ENCODE peak calls at places on chromosomes 2 and 18, in ten cellular contexts. One of them, this sample, is unnamed.

GRCh38 chr18:10291568-10291981 is 162.9 kb upstream of the APCDD1 start:
- DNase-seq in body of pancreas: peak; percentile 28
- DNase-seq in GM23248: peak; percentile 83
- DNase-seq in PC-3: no peak
- DNase-seq in GM23338: no peak
- DNase-seq in cardiac muscle cell: no peak
- DNase-seq in K562: no peak
- DNase-seq in OCI-LY7: no peak
- DNase-seq in upper lobe of right lung: no peak
- DNase-seq in fibroblast of lung: no peak
- DNase-seq in this sample: peak; percentile 29

GRCh38 chr2:237505188-237505939 is 18.3 kb downstream of the MLPH start:
- DNase-seq in body of pancreas: no peak
- DNase-seq in GM23248: no peak
- DNase-seq in PC-3: no peak
- DNase-seq in GM23338: no peak
- DNase-seq in cardiac muscle cell: no peak
- DNase-seq in K562: no peak
- DNase-seq in OCI-LY7: no peak
- DNase-seq in upper lobe of right lung: peak; percentile 52
- DNase-seq in fibroblast of lung: no peak
- DNase-seq in this sample: no peak

GRCh38 chr2:196537311-196537710 is 102.2 kb upstream of the CCDC150 start:
- DNase-seq in body of pancreas: no peak
- DNase-seq in GM23248: no peak
- DNase-seq in PC-3: no peak
- DNase-seq in GM23338: no peak
- DNase-seq in cardiac muscle cell: no peak
- DNase-seq in K562: no peak
- DNase-seq in OCI-LY7: no peak
- DNase-seq in upper lobe of right lung: no peak
- DNase-seq in fibroblast of lung: no peak
- DNase-seq in this sample: no peak

GRCh38 chr2:166239548-166239947 is 111.7 kb upstream of the SCN1A start:
- DNase-seq in body of pancreas: no peak
- DNase-seq in GM23248: peak; percentile 95
- DNase-seq in PC-3: peak; percentile 99
- DNase-seq in GM23338: no peak
- DNase-seq in cardiac muscle cell: peak; percentile 73
- DNase-seq in K562: no peak
- DNase-seq in OCI-LY7: no peak
- DNase-seq in upper lobe of right lung: no peak
- DNase-seq in fibroblast of lung: peak; percentile 96
- DNase-seq in this sample: peak; percentile 76

GRCh38 chr18:48821251-48821590 is 129.5 kb downstream of the SMAD7 start:
- DNase-seq in body of pancreas: no peak
- DNase-seq in GM23248: no peak
- DNase-seq in PC-3: no peak
- DNase-seq in GM23338: no peak
- DNase-seq in cardiac muscle cell: no peak
- DNase-seq in K562: no peak
- DNase-seq in OCI-LY7: no peak
- DNase-seq in upper lobe of right lung: no peak
- DNase-seq in fibroblast of lung: no peak
- DNase-seq in this sample: no peak

GRCh38 chr18:62523631-62524442 is 1.0 kb downstream of the ZCCHC2 start:
- DNase-seq in body of pancreas: peak; percentile 67
- DNase-seq in GM23248: peak; percentile 81
- DNase-seq in PC-3: peak; percentile 30
- DNase-seq in GM23338: peak; percentile 70
- DNase-seq in cardiac muscle cell: peak; percentile 59
- DNase-seq in K562: peak; percentile 12
- DNase-seq in OCI-LY7: peak; percentile 54
- DNase-seq in upper lobe of right lung: peak; percentile 81
- DNase-seq in fibroblast of lung: peak; percentile 70
- DNase-seq in this sample: peak; percentile 70

GRCh38 chr2:112138143-112139032 is at the start of gene FBLN7:
- DNase-seq in body of pancreas: no peak
- DNase-seq in GM23248: peak; percentile 62
- DNase-seq in PC-3: no peak
- DNase-seq in GM23338: peak; percentile 68
- DNase-seq in cardiac muscle cell: peak; percentile 29
- DNase-seq in K562: no peak
- DNase-seq in OCI-LY7: no peak
- DNase-seq in upper lobe of right lung: peak; percentile 57
- DNase-seq in fibroblast of lung: peak; percentile 11
- DNase-seq in this sample: no peak

GRCh38 chr2:196500686-196501431 is 138.7 kb upstream of the CCDC150 start:
- DNase-seq in body of pancreas: no peak
- DNase-seq in GM23248: peak; percentile 68
- DNase-seq in PC-3: peak; percentile 38
- DNase-seq in GM23338: peak; percentile 4
- DNase-seq in cardiac muscle cell: no peak
- DNase-seq in K562: no peak
- DNase-seq in OCI-LY7: no peak
- DNase-seq in upper lobe of right lung: no peak
- DNase-seq in fibroblast of lung: peak; percentile 61
- DNase-seq in this sample: peak; percentile 10

GRCh38 chr18:72847134-72847533 is 20.7 kb downstream of the NETO1 start:
- DNase-seq in body of pancreas: no peak
- DNase-seq in GM23248: no peak
- DNase-seq in PC-3: peak; percentile 58
- DNase-seq in GM23338: peak; percentile 4
- DNase-seq in cardiac muscle cell: no peak
- DNase-seq in K562: no peak
- DNase-seq in OCI-LY7: no peak
- DNase-seq in upper lobe of right lung: no peak
- DNase-seq in fibroblast of lung: peak; percentile 40
- DNase-seq in this sample: no peak

GRCh38 chr18:72843743-72844142 is 24.0 kb downstream of the NETO1 start:
- DNase-seq in body of pancreas: no peak
- DNase-seq in GM23248: no peak
- DNase-seq in PC-3: no peak
- DNase-seq in GM23338: no peak
- DNase-seq in cardiac muscle cell: no peak
- DNase-seq in K562: no peak
- DNase-seq in OCI-LY7: no peak
- DNase-seq in upper lobe of right lung: no peak
- DNase-seq in fibroblast of lung: no peak
- DNase-seq in this sample: no peak

GRCh38 chr18:72848534-72849237 is 19.1 kb downstream of the NETO1 start:
- DNase-seq in body of pancreas: no peak
- DNase-seq in GM23248: no peak
- DNase-seq in PC-3: peak; percentile 88
- DNase-seq in GM23338: peak; percentile 21
- DNase-seq in cardiac muscle cell: no peak
- DNase-seq in K562: no peak
- DNase-seq in OCI-LY7: no peak
- DNase-seq in upper lobe of right lung: no peak
- DNase-seq in fibroblast of lung: peak; percentile 63
- DNase-seq in this sample: no peak

GRCh38 chr18:72847771-72848170 is 20.0 kb downstream of the NETO1 start:
- DNase-seq in body of pancreas: no peak
- DNase-seq in GM23248: no peak
- DNase-seq in PC-3: no peak
- DNase-seq in GM23338: peak; percentile 39
- DNase-seq in cardiac muscle cell: no peak
- DNase-seq in K562: no peak
- DNase-seq in OCI-LY7: no peak
- DNase-seq in upper lobe of right lung: no peak
- DNase-seq in fibroblast of lung: no peak
- DNase-seq in this sample: no peak

DNA sequence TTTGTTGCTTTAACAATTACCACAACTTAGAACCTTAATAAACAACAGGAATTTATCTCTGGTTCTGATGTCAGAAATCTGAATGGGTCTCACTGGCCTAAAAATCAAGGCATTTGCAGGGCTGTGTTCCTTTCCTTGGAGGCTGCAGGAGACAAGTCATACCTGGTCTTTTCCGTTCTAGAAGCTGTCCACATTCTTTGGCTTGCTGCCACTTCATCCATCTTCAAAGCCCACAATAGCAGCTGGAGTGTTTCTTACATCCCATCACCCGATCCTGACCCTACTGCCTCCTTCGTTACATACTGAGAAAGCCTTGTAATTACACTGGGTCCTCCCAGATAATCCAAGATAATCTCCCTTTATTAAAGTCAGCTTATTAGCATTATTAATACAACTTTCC is 18.1 kb downstream of the NETO1 start:
- DNase-seq in body of pancreas: no peak
- DNase-seq in GM23248: no peak
- DNase-seq in PC-3: peak; percentile 40
- DNase-seq in GM23338: no peak
- DNase-seq in cardiac muscle cell: no peak
- DNase-seq in K562: no peak
- DNase-seq in OCI-LY7: no peak
- DNase-seq in upper lobe of right lung: no peak
- DNase-seq in fibroblast of lung: no peak
- DNase-seq in this sample: no peak
- H3K4me1 ChIP-seq in body of pancreas: no peaks in the 10 kb centered on the region
- H3K4me1 ChIP-seq in GM23248: no peaks in the 10 kb centered on the region
- H3K4me1 ChIP-seq in PC-3: peaks cover 36% of the 10 kb centered on the region
- H3K4me1 ChIP-seq in GM23338: peaks cover 13% of the 10 kb centered on the region
- H3K4me1 ChIP-seq in cardiac muscle cell: no peaks in the 10 kb centered on the region
- H3K4me1 ChIP-seq in K562: no peaks in the 10 kb centered on the region
- H3K4me1 ChIP-seq in OCI-LY7: no peaks in the 10 kb centered on the region
- H3K4me1 ChIP-seq in upper lobe of right lung: no peaks in the 10 kb centered on the region
- H3K4me1 ChIP-seq in fibroblast of lung: no peaks in the 10 kb centered on the region
- H3K4me1 ChIP-seq in this sample: no peaks in the 10 kb centered on the region

GRCh38 chr2:109429711-109430265 is 184.0 kb downstream of the SEPTIN10 start:
- DNase-seq in body of pancreas: no peak
- DNase-seq in GM23248: no peak
- DNase-seq in PC-3: no peak
- DNase-seq in GM23338: no peak
- DNase-seq in cardiac muscle cell: no peak
- DNase-seq in K562: no peak
- DNase-seq in OCI-LY7: no peak
- DNase-seq in upper lobe of right lung: no peak
- DNase-seq in fibroblast of lung: no peak
- DNase-seq in this sample: no peak
- H3K4me1 ChIP-seq in body of pancreas: no peaks in the 10 kb centered on the region
- H3K4me1 ChIP-seq in GM23248: no peaks in the 10 kb centered on the region
- H3K4me1 ChIP-seq in PC-3: no peaks in the 10 kb centered on the region
- H3K4me1 ChIP-seq in GM23338: no peaks in the 10 kb centered on the region
- H3K4me1 ChIP-seq in cardiac muscle cell: no peaks in the 10 kb centered on the region
- H3K4me1 ChIP-seq in K562: no peaks in the 10 kb centered on the region
- H3K4me1 ChIP-seq in OCI-LY7: no peaks in the 10 kb centered on the region
- H3K4me1 ChIP-seq in upper lobe of right lung: no peaks in the 10 kb centered on the region
- H3K4me1 ChIP-seq in fibroblast of lung: no peaks in the 10 kb centered on the region
- H3K4me1 ChIP-seq in this sample: peaks cover 15% of the 10 kb centered on the region

DNA sequence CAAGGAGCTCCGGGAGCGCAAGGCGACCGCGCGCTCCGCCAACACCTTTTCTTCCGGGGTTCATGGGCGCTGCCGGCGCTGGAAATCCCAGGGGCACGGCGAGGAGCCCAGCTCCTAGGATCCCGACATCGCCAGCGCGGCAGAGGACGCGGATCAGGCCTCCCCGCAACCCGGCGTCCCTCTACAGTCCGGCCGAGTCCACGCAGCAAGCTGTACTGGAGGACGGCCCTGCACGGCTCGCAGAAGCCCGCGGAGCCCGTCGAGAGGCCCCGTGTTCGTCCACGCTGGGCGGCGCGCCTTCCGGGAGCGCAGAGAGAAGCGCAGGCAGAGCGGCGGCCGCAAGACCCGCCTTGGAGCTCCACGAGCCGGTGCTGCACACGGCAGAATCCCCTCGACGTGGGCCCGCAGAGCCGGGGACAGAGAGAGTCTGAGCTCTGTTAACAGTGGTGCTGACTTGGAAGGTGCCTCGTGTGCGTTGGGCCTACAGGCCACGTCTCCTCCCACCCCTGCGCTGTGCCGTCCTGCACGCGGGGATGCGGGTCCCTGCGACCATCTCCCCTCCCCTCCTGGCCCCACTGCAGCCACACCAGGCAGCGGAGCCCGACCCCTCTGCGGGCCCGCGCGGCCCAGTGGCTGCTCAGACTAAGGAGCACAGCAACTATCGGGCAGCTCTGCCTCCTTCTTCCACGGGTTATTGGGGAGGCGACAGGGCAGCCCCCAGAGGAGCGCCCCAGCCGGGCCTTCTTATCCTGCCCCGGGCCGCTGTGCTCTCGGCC is 28.1 kb upstream of the PTPN2 start:
- DNase-seq in body of pancreas: no peak
- DNase-seq in GM23248: peak; percentile 10
- DNase-seq in PC-3: no peak
- DNase-seq in GM23338: peak; percentile 80
- DNase-seq in cardiac muscle cell: no peak
- DNase-seq in K562: no peak
- DNase-seq in OCI-LY7: no peak
- DNase-seq in upper lobe of right lung: no peak
- DNase-seq in fibroblast of lung: no peak
- DNase-seq in this sample: no peak
- H3K4me1 ChIP-seq in body of pancreas: peaks cover 15% of the 10 kb centered on the region
- H3K4me1 ChIP-seq in GM23248: no peaks in the 10 kb centered on the region
- H3K4me1 ChIP-seq in PC-3: no peaks in the 10 kb centered on the region
- H3K4me1 ChIP-seq in GM23338: peaks cover 5% of the 10 kb centered on the region
- H3K4me1 ChIP-seq in cardiac muscle cell: no peaks in the 10 kb centered on the region
- H3K4me1 ChIP-seq in K562: no peaks in the 10 kb centered on the region
- H3K4me1 ChIP-seq in OCI-LY7: no peaks in the 10 kb centered on the region
- H3K4me1 ChIP-seq in upper lobe of right lung: no peaks in the 10 kb centered on the region
- H3K4me1 ChIP-seq in fibroblast of lung: peaks cover 2% of the 10 kb centered on the region
- H3K4me1 ChIP-seq in this sample: peaks cover 3% of the 10 kb centered on the region

GRCh38 chr2:42906115-42906556 is 113.8 kb upstream of the HAAO start:
- DNase-seq in body of pancreas: no peak
- DNase-seq in GM23248: no peak
- DNase-seq in PC-3: no peak
- DNase-seq in GM23338: no peak
- DNase-seq in cardiac muscle cell: no peak
- DNase-seq in K562: no peak
- DNase-seq in OCI-LY7: no peak
- DNase-seq in upper lobe of right lung: no peak
- DNase-seq in fibroblast of lung: no peak
- DNase-seq in this sample: no peak

GRCh38 chr2:42902939-42903709 is 110.7 kb upstream of the HAAO start:
- DNase-seq in body of pancreas: no peak
- DNase-seq in GM23248: peak; percentile 39
- DNase-seq in PC-3: no peak
- DNase-seq in GM23338: no peak
- DNase-seq in cardiac muscle cell: no peak
- DNase-seq in K562: no peak
- DNase-seq in OCI-LY7: no peak
- DNase-seq in upper lobe of right lung: no peak
- DNase-seq in fibroblast of lung: no peak
- DNase-seq in this sample: no peak

GRCh38 chr2:42904576-42904876 is 112.1 kb upstream of the HAAO start:
- DNase-seq in body of pancreas: no peak
- DNase-seq in GM23248: no peak
- DNase-seq in PC-3: no peak
- DNase-seq in GM23338: no peak
- DNase-seq in cardiac muscle cell: no peak
- DNase-seq in K562: no peak
- DNase-seq in OCI-LY7: no peak
- DNase-seq in upper lobe of right lung: no peak
- DNase-seq in fibroblast of lung: no peak
- DNase-seq in this sample: no peak

GRCh38 chr2:42905341-42906114 is 113.1 kb upstream of the HAAO start:
- DNase-seq in body of pancreas: no peak
- DNase-seq in GM23248: peak; percentile 32
- DNase-seq in PC-3: no peak
- DNase-seq in GM23338: peak; percentile 11
- DNase-seq in cardiac muscle cell: peak; percentile 66
- DNase-seq in K562: no peak
- DNase-seq in OCI-LY7: no peak
- DNase-seq in upper lobe of right lung: no peak
- DNase-seq in fibroblast of lung: peak; percentile 44
- DNase-seq in this sample: peak; percentile 51

DNA sequence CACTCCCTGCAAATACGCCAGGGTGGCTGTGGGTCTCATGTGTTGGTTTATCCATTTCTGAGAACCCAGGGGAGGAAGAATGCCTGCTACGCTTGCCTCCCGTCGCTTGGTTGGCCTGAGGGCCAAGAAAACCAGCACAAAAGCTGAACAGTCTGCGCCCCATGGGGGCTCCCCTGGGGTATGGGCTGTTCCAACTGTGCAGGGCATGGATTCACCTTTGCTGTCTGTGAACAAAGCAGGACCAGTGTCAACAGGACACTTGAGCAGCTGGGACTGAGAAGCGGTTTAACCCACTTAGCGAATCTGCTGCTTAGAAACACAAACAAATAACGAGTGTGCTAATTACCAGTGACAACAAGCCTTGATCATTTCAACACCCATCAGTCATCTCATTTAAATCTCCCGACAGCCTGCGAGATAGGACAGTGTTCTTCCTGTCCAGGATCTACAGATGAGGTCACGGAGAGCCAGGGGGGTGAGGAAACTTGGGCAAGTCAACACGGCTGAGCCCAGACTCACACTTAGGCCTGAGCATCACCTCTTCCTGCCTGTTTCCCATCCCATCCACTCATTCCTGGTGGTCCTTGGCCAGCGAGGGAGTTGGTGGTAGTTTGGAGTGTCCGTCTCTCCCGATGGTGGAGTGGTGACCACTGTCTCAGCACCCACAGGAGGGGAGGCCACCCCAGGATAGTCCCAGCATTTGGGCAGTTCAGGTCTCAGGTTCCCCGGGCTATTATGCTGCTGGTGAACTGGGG is 111.6 kb upstream of the HAAO start:
- DNase-seq in body of pancreas: no peak
- DNase-seq in GM23248: no peak
- DNase-seq in PC-3: no peak
- DNase-seq in GM23338: no peak
- DNase-seq in cardiac muscle cell: no peak
- DNase-seq in K562: no peak
- DNase-seq in OCI-LY7: no peak
- DNase-seq in upper lobe of right lung: no peak
- DNase-seq in fibroblast of lung: no peak
- DNase-seq in this sample: peak; percentile 54
- H3K4me1 ChIP-seq in body of pancreas: peaks cover 22% of the 10 kb centered on the region
- H3K4me1 ChIP-seq in GM23248: peaks cover 31% of the 10 kb centered on the region
- H3K4me1 ChIP-seq in PC-3: peaks cover 9% of the 10 kb centered on the region
- H3K4me1 ChIP-seq in GM23338: peaks cover 14% of the 10 kb centered on the region
- H3K4me1 ChIP-seq in cardiac muscle cell: peaks cover 15% of the 10 kb centered on the region
- H3K4me1 ChIP-seq in K562: peaks cover 40% of the 10 kb centered on the region
- H3K4me1 ChIP-seq in OCI-LY7: no peaks in the 10 kb centered on the region
- H3K4me1 ChIP-seq in upper lobe of right lung: peaks cover 34% of the 10 kb centered on the region
- H3K4me1 ChIP-seq in fibroblast of lung: peaks cover 35% of the 10 kb centered on the region
- H3K4me1 ChIP-seq in this sample: peaks cover 47% of the 10 kb centered on the region

This sample was measured in mesenchymal stem cell.